ENCODE peak calls at places on chromosomes 1 and 21, in seven cellular contexts. G is CD8-positive, alpha-beta T cell; H is ovary; Y is astrocyte; B is tibial nerve; T is lower lobe of right lung; K is CD8-positive, alpha-beta memory T cell. Q is an unnamed sample.

GRCh38 chr1:77889671-77890070 is 1.2 kb downstream of the NEXN start:
- DNase-seq in B (no peak), T (no peak), Y (peak; percentile 92), K (no peak), G (no peak), H (no peak), Q (peak; percentile 54)

GRCh38 chr1:62621907-62622306 is 24.6 kb downstream of the ANGPTL3 start:
- DNase-seq in T (no peak), Y (peak; percentile 84), K (no peak), G (no peak), H (peak; percentile 32), B (peak; percentile 12), Q (peak; percentile 50)

GRCh38 chr1:93275634-93276295 is 69.9 kb upstream of the DR1 start:
- DNase-seq in K (no peak), T (peak; percentile 53), B (no peak), Y (no peak), G (no peak), H (no peak), Q (no peak)

GRCh38 chr1:26112407-26112775 is 767 bp downstream of the PDIK1L start:
- DNase-seq in K (no peak), G (no peak), Y (no peak), H (no peak), B (no peak), T (no peak), Q (no peak)

GRCh38 chr1:176183618-176184017 is 23.5 kb downstream of the COP1 start:
- DNase-seq in B (no peak), G (no peak), Y (no peak), H (no peak), K (no peak), T (no peak), Q (peak; percentile 2)

GRCh38 chr1:206854401-206855129 is 10.9 kb upstream of the IL20 start:
- DNase-seq in T (no peak), B (no peak), H (no peak), K (no peak), G (no peak), Y (peak; percentile 39), Q (peak; percentile 72)

GRCh38 chr1:24329797-24330543 is 10.8 kb downstream of the GRHL3 start:
- DNase-seq in T (no peak), H (no peak), K (no peak), Y (peak; percentile 60), B (no peak), G (no peak), Q (no peak)

GRCh38 chr1:211511947-211512346 is 20.0 kb upstream of the RD3 start:
- DNase-seq in B (no peak), H (no peak), K (no peak), G (no peak), T (no peak), Y (peak; percentile 55), Q (no peak)

GRCh38 chr21:25039461-25040380 is 567.6 kb downstream of the MRPL39 start:
- DNase-seq in G (no peak), B (no peak), Y (peak; percentile 37), K (no peak), H (no peak), T (no peak), Q (no peak)

GRCh38 chr1:119682141-119682540 is 29.6 kb upstream of the PHGDH start:
- DNase-seq in K (no peak), Y (no peak), G (no peak), B (no peak), H (no peak), T (no peak), Q (no peak)

GRCh38 chr21:44994581-44995171 is 54.8 kb downstream of the SLX9 start:
- DNase-seq in Y (no peak), B (no peak), K (no peak), H (no peak), T (peak; percentile 45), G (no peak), Q (no peak)

GRCh38 chr1:39110882-39111281 is 84.7 kb downstream of the NDUFS5 start:
- DNase-seq in K (no peak), T (no peak), H (no peak), Y (peak; percentile 81), G (no peak), B (no peak), Q (no peak)

GRCh38 chr1:202498542-202498941 is 150.0 kb downstream of the PPP1R12B start:
- DNase-seq in B (no peak), H (no peak), T (no peak), Y (no peak), K (no peak), G (no peak), Q (no peak)

GRCh38 chr1:226308166-226308722 is 720 bp downstream of the LIN9 start:
- DNase-seq in T (no peak), K (no peak), H (peak; percentile 25), G (no peak), Y (no peak), B (no peak), Q (no peak)

GRCh38 chr1:15960808-15961207 is 15.1 kb downstream of the ZBTB17 start:
- DNase-seq in T (no peak), G (no peak), K (no peak), H (no peak), Y (no peak), B (no peak), Q (no peak)

GRCh38 chr21:38404134-38404533 is 94.1 kb downstream of the ERG start:
- DNase-seq in K (no peak), Y (no peak), G (no peak), T (no peak), B (no peak), H (no peak), Q (no peak)

GRCh38 chr1:208866351-208866750 is 622.2 kb upstream of the PLXNA2 start:
- DNase-seq in H (no peak), K (no peak), Y (no peak), B (no peak), T (no peak), G (no peak), Q (no peak)

GRCh38 chr1:108708726-108709660 is 3.7 kb upstream of the FNDC7 start:
- DNase-seq in K (peak; percentile 48), G (peak; percentile 71), B (no peak), T (peak; percentile 52), H (no peak), Y (no peak), Q (no peak)

GRCh38 chr1:108706643-108707042 is 6.1 kb upstream of the FNDC7 start:
- DNase-seq in B (no peak), K (no peak), G (no peak), Y (no peak), H (no peak), T (no peak), Q (no peak)

GRCh38 chr1:108701176-108701849 is 9.2 kb downstream of the PRPF38B start:
- DNase-seq in G (no peak), Y (no peak), T (no peak), B (no peak), K (no peak), H (no peak), Q (no peak)

GRCh38 chr1:108703939-108704338 is 8.8 kb upstream of the FNDC7 start:
- DNase-seq in G (no peak), K (no peak), Y (no peak), B (no peak), H (no peak), T (no peak), Q (no peak)

GRCh38 chr1:108704501-108704900 is 8.2 kb upstream of the FNDC7 start:
- DNase-seq in T (no peak), B (no peak), K (no peak), G (no peak), Y (peak; percentile 73), H (no peak), Q (peak; percentile 54)
- H3K4me3 ChIP-seq in T (no peak overlapping the region), B (no peak overlapping the region), K (no peak overlapping the region), G (no peak overlapping the region), Y (no peak overlapping the region), H (no peak overlapping the region), Q (no peak overlapping the region)

DNA sequence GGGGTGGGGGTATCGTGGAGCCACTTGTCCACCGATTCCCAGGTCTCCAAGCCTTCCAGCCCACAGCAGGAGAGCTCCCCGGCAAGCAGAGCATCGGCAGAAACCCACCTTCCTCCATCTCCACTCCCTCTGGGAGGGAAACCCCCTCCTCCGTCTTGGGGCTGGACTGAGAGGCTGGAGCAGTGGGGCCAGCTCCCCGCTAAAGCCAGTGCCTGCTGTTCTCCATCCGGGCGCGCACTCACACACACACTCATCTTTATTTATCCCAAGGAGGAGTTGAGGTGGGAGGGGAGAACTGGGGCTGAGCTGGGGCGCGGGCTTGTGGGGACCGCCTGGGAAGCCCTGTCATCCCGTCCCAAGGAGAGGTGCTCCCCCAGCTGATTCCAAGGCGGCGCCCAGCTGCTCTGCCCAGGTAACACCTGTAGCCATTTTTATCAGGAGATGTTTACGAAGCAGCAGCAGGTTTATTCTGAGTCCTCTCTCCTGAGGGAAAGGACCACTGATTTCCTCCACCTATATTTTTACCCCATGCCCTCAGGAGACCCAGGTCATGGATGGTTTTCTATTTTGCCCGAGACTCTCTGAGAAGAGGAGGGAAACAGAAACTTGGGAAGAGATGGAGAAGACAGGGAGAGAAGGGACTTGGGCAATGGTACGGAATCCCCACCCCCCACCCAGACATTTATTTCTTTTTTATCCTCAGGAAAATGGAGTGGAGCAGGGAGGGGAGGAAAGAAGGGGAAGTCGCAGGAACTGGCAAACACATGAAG is 2.1 kb downstream of the KCNN3 start:
- DNase-seq in G (no peak), H (no peak), Y (no peak), T (no peak), B (no peak), K (no peak), Q (no peak)
- H3K4me1 ChIP-seq in G (peaks cover 8% of the 10 kb centered on the region), H (peaks cover 8% of the 10 kb centered on the region), Y (peaks cover 52% of the 10 kb centered on the region), T (peaks cover 22% of the 10 kb centered on the region), B (no peaks in the 10 kb centered on the region), K (no peaks in the 10 kb centered on the region), Q (peaks cover 56% of the 10 kb centered on the region)

GRCh38 chr1:203638076-203638475 is 11.4 kb downstream of the ATP2B4 start:
- DNase-seq in G (no peak), Y (no peak), H (no peak), T (no peak), K (no peak), B (no peak), Q (no peak)

GRCh38 chr1:203636306-203636705 is 9.7 kb downstream of the ATP2B4 start:
- DNase-seq in B (no peak), H (no peak), T (no peak), Y (peak; percentile 83), K (no peak), G (no peak), Q (no peak)

GRCh38 chr1:203640723-203641523 is 14.3 kb downstream of the ATP2B4 start:
- DNase-seq in K (no peak), H (no peak), B (no peak), G (no peak), T (no peak), Y (no peak), Q (no peak)

GRCh38 chr1:203640117-203640516 is 13.5 kb downstream of the ATP2B4 start:
- DNase-seq in H (no peak), Y (no peak), G (no peak), K (no peak), T (no peak), B (no peak), Q (no peak)

GRCh38 chr1:203638914-203639313 is 12.3 kb downstream of the ATP2B4 start:
- DNase-seq in T (no peak), G (no peak), Y (no peak), K (no peak), B (no peak), H (no peak), Q (no peak)
- H3K4me3 ChIP-seq in T (no peak overlapping the region), G (no peak overlapping the region), Y (no peak overlapping the region), K (no peak overlapping the region), B (no peak overlapping the region), H (no peak overlapping the region), Q (no peak overlapping the region)

DNA sequence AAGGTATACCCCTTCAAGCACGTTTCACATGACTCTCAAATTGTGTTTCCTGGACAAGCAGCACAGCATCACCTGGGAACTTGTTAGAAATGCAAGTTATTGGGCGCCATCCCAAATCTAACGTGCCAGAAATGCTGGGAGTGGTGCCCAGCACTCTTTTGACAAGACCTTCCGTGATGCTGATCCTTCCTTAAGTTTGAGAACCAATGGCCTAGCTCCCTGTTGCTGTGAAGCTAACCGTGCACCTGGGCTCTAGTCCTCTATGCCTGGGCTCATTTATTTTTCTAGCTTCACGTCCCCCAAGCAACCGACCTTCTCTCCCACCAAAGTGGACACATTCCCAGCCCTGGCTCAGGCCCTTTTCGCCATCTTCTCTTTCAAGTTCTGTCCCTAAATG is 4.3 kb downstream of the BEST4 start:
- DNase-seq in Y (no peak), K (no peak), H (no peak), G (no peak), T (no peak), B (no peak), Q (no peak)
- H3K4me1 ChIP-seq in Y (peaks cover 25% of the 10 kb centered on the region), K (peaks cover 29% of the 10 kb centered on the region), H (peaks cover 5% of the 10 kb centered on the region), G (peaks cover 34% of the 10 kb centered on the region), T (peaks cover 35% of the 10 kb centered on the region), B (no peaks in the 10 kb centered on the region), Q (peaks cover 11% of the 10 kb centered on the region)

Q was measured in SJSA1.